ENCODE peak calls at places on chromosomes 16 and 17, in five cellular contexts. W, V, R, Q and D are unnamed samples. For H3K27me3, the result is how much of the 10 kb centered on the place peaks cover.

GRCh38 chr16:81647527-81647926 is 131.6 kb upstream of the PLCG2 start:
- DNase-seq in W (peak), V (no peak), R (no peak), Q (no peak), D (peak)

GRCh38 chr17:42287305-42288077 is 807 bp upstream of the STAT5A start:
- DNase-seq in W (no peak), V (no peak), R (no peak), Q (no peak), D (no peak)

GRCh38 chr17:76004750-76005262 is 4.2 kb downstream of the CDK3 start:
- DNase-seq in W (no peak), V (no peak), R (no peak), Q (no peak), D (no peak)

GRCh38 chr17:40450175-40450574 is 6.9 kb downstream of the IGFBP4 start:
- DNase-seq in W (no peak), V (no peak), R (no peak), Q (peak), D (no peak)

GRCh38 chr16:21159281-21159951 is 942 bp downstream of the LDAF1 start:
- DNase-seq in W (no peak), V (no peak), R (peak), Q (no peak), D (no peak)

GRCh38 chr17:20059728-20060188 is 50.6 kb downstream of the SPECC1 start:
- DNase-seq in W (no peak), V (no peak), R (no peak), Q (peak), D (no peak)

GRCh38 chr17:10579270-10579669 is 29.8 kb upstream of the MYH2 start:
- DNase-seq in W (no peak), V (no peak), R (no peak), Q (no peak), D (no peak)

GRCh38 chr16:82016268-82016667 is 5.0 kb upstream of the SDR42E1 start:
- DNase-seq in W (peak), V (no peak), R (peak), Q (peak), D (peak)

GRCh38 chr16:48075398-48075797 is 80.4 kb downstream of the ABCC12 start:
- DNase-seq in W (peak), V (no peak), R (no peak), Q (no peak), D (peak)

GRCh38 chr16:56477096-56477878 is 25.9 kb downstream of the OGFOD1 start:
- DNase-seq in W (peak), V (peak), R (no peak), Q (no peak), D (peak)

GRCh38 chr17:17416007-17416399 is 60.8 kb upstream of the MED9 start:
- DNase-seq in W (peak), V (peak), R (no peak), Q (peak), D (peak)

GRCh38 chr16:22194707-22195444 is 11.2 kb upstream of the EEF2K start:
- DNase-seq in W (no peak), V (no peak), R (no peak), Q (peak), D (no peak)

GRCh38 chr17:59310263-59310920 is 21.1 kb upstream of the YPEL2 start:
- DNase-seq in W (no peak), V (no peak), R (no peak), Q (no peak), D (no peak)

GRCh38 chr17:16653367-16654041 is at the start of gene ZNF624:
- DNase-seq in W (peak), V (peak), R (peak), Q (peak), D (peak)

GRCh38 chr16:47636501-47637090 is 175.5 kb downstream of the PHKB start:
- DNase-seq in W (no peak), V (no peak), R (no peak), Q (no peak), D (no peak)

GRCh38 chr17:32831627-32832243 is 45.2 kb downstream of the MYO1D start:
- DNase-seq in W (no peak), V (no peak), R (no peak), Q (no peak), D (no peak)

GRCh38 chr17:50588391-50589111 is 28.0 kb downstream of the CACNA1G start:
- DNase-seq in W (no peak), V (no peak), R (no peak), Q (no peak), D (no peak)

GRCh38 chr17:73901661-73902415 is 257.6 kb upstream of the SDK2 start:
- DNase-seq in W (no peak), V (no peak), R (peak), Q (no peak), D (no peak)

GRCh38 chr17:17060930-17061329 is 18.7 kb downstream of the MPRIP start:
- DNase-seq in W (no peak), V (no peak), R (no peak), Q (no peak), D (no peak)

GRCh38 chr17:38864636-38865398 is 5.0 kb upstream of the LASP1 start:
- DNase-seq in W (no peak), V (no peak), R (no peak), Q (no peak), D (peak)

GRCh38 chr16:67386861-67387455 is 6.3 kb downstream of the TPPP3 start:
- DNase-seq in W (no peak), V (no peak), R (no peak), Q (no peak), D (no peak)

GRCh38 chr16:78957328-78958100 is 643.0 kb downstream of the MAF start:
- DNase-seq in W (no peak), V (no peak), R (peak), Q (peak), D (no peak)

GRCh38 chr16:55856950-55857349 is 18.2 kb downstream of the CES5A start:
- DNase-seq in W (no peak), V (no peak), R (no peak), Q (no peak), D (no peak)

GRCh38 chr17:68512247-68512966 is at the start of gene PRKAR1A:
- DNase-seq in W (peak), V (peak), R (peak), Q (peak), D (peak)

GRCh38 chr16:15951852-15952251 is 2.4 kb downstream of the ABCC1 start:
- DNase-seq in W (no peak), V (no peak), R (no peak), Q (no peak), D (no peak)

GRCh38 chr17:72714357-72714966 is 378.0 kb downstream of the SLC39A11 start:
- DNase-seq in W (no peak), V (no peak), R (no peak), Q (no peak), D (no peak)

GRCh38 chr17:40328386-40328766 is 19.4 kb downstream of the RARA start:
- DNase-seq in W (no peak), V (no peak), R (no peak), Q (no peak), D (no peak)

GRCh38 chr17:67686246-67686645 is 31.5 kb upstream of the NOL11 start:
- DNase-seq in W (no peak), V (no peak), R (no peak), Q (no peak), D (no peak)

GRCh38 chr16:58500329-58501241 is 642 bp downstream of the NDRG4 start:
- DNase-seq in W (no peak), V (no peak), R (no peak), Q (no peak), D (no peak)

GRCh38 chr17:62101090-62101489 is 36.0 kb upstream of the MED13 start:
- DNase-seq in W (no peak), V (no peak), R (no peak), Q (no peak), D (no peak)

GRCh38 chr17:16986391-16986790 is 14.5 kb upstream of the TNFRSF13B start:
- DNase-seq in W (peak), V (no peak), R (no peak), Q (no peak), D (no peak)

GRCh38 chr16:85860413-85861094 is 38.4 kb upstream of the IRF8 start:
- DNase-seq in W (no peak), V (no peak), R (no peak), Q (no peak), D (no peak)

GRCh38 chr17:81246679-81247338 is 7.7 kb downstream of the NDUFAF8 start:
- DNase-seq in W (no peak), V (no peak), R (no peak), Q (no peak), D (no peak)

GRCh38 chr16:66278604-66279262 is 87.8 kb upstream of the CDH5 start:
- DNase-seq in W (no peak), V (no peak), R (no peak), Q (peak), D (no peak)

DNA sequence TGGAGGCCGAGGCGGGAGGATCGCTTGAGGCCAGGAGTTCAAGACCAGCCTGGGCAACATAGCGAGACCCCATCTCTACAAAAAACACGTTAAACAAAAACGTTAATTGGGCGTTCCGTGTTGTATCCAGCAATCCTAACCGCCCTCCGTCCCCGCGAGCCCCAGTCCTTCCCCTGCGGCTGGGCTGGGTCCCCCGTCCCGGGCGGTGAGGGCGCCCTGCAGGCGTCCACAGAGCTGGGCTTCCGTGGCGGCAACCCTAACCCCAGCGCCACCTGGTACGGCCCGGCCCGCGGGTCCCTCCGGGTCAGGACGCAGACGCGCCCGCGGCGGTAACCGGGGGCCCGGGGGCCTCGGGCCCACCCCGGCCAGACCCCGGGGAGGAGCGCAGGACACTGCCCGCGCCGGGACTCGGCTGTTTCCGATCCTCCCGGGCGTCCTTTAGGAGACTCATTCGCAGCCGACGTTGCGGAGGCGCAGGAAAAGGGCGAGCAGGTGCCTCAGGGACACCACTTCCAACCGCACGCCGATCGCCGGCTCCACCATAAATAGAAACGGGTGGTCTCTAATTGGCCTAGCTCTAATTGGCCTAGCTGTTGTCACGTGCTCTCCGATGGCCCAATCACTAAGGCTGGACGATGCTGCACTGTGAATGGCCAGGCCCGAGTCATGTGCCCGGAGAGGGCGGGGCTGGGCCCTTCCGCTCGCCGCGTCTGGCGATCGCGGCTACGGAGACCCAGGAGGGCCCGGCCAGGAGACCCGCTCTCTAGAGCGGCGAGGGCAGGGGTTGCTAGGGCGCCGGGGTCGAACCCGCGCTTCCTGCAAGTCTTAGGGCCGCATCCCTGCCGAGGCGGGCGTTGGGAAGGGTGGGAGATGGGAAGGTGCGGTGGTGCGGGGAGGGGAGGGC is 19.0 kb upstream of the CSNK1D start:
- DNase-seq in W (peak), V (peak), R (peak), Q (peak), D (peak)
- TF ChIP-seq CTCF in W (no peak), V (no peak), R (no peak), Q (no peak), D (no peak)

GRCh38 chr16:1155353-1156110 is 2.6 kb downstream of the CACNA1H start:
- DNase-seq in W (no peak), V (no peak), R (no peak), Q (no peak), D (no peak)
- H3K27me3 ChIP-seq in W (under half), V (under half), R (under half), Q (half or more), D (under half)

DNA sequence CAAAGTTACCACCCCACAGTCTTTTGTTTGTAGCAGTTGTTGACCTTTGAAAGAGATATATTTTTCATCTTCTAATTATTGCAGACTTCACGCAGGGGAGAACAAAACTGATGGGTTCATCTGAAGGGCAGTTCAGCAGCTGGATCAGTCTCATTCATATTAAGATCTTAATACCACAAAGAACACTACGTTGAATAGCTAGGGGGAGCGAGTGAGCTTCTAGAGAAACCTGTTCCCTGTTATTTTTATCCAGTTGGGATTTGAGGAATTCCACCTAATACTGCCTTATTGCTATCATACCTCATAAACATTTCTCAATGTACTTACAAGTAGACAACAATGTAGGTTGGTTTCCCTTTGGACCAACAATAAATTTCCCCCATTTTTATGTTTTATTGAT is 306.1 kb upstream of the KIF2B start:
- DNase-seq in W (peak), V (no peak), R (no peak), Q (no peak), D (no peak)
- TF ChIP-seq CTCF in W (peak), V (no peak), R (peak), Q (no peak), D (peak)

GRCh38 chr17:44005527-44005864 is 1.1 kb downstream of the NAGS start:
- DNase-seq in W (no peak), V (no peak), R (no peak), Q (no peak), D (no peak)
- H3K27me3 ChIP-seq in W (under half), V (under half), R (under half), Q (under half), D (under half)

GRCh38 chr16:1972490-1972877 is 631 bp downstream of the TBL3 start:
- DNase-seq in W (no peak), V (no peak), R (no peak), Q (no peak), D (no peak)

GRCh38 chr16:1974157-1975070 is 2.6 kb downstream of the TBL3 start:
- DNase-seq in W (no peak), V (no peak), R (no peak), Q (no peak), D (no peak)

GRCh38 chr16:1968146-1968953 is 1.7 kb downstream of the RNF151 start:
- DNase-seq in W (no peak), V (no peak), R (no peak), Q (no peak), D (no peak)

GRCh38 chr16:1973461-1974156 is 1.8 kb downstream of the TBL3 start:
- DNase-seq in W (no peak), V (no peak), R (no peak), Q (no peak), D (no peak)

DNA sequence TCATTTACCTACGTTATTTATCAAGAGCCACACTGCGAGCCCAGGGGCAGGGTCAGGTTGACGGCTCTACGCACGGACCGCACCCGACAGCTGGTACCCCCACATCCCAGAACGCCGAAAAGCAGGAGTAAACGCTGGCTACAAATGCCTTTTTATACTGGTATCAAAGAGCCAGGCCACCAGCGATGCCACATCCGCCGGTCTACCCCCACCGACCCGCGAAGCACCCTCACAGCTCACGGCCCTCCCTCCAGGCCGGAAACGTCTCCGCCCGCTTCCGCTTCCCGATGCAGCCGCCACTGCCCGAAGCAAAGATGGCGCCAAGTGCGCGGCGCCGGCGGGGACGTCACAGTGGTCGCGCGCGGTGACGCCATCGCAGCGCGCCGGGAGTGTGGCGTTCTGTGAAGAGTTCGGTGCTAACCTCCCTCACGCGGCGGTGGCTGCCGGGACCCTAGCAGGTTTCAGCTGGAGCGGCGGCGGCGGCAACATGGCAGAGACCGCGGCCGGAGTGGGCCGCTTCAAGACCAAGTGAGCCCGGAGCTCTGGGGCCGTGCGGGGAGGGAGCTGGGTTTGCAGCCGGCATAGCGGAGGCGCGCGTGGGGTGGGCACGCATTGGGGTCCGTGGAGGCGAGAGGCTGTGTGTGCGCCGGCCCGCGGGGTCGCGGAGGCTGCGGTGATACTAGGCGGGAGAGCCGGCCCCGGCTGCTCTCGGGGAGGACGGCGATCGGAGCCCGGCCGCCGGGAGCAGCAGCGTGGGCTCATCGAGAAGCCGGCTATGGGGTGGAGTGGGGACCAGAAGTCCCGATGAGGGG is at the start of gene TBL3:
- DNase-seq in W (peak), V (peak), R (peak), Q (peak), D (peak)
- TF ChIP-seq CTCF in W (no peak), V (no peak), R (peak), Q (no peak), D (no peak)

GRCh38 chr17:7923290-7923628 is 6.4 kb downstream of the KCNAB3 start:
- DNase-seq in W (no peak), V (no peak), R (no peak), Q (no peak), D (no peak)

GRCh38 chr17:7927596-7927995 is 2.1 kb downstream of the KCNAB3 start:
- DNase-seq in W (no peak), V (no peak), R (no peak), Q (no peak), D (no peak)

GRCh38 chr17:7916799-7917198 is 710 bp upstream of the RNF227 start:
- DNase-seq in W (peak), V (no peak), R (no peak), Q (no peak), D (peak)

DNA sequence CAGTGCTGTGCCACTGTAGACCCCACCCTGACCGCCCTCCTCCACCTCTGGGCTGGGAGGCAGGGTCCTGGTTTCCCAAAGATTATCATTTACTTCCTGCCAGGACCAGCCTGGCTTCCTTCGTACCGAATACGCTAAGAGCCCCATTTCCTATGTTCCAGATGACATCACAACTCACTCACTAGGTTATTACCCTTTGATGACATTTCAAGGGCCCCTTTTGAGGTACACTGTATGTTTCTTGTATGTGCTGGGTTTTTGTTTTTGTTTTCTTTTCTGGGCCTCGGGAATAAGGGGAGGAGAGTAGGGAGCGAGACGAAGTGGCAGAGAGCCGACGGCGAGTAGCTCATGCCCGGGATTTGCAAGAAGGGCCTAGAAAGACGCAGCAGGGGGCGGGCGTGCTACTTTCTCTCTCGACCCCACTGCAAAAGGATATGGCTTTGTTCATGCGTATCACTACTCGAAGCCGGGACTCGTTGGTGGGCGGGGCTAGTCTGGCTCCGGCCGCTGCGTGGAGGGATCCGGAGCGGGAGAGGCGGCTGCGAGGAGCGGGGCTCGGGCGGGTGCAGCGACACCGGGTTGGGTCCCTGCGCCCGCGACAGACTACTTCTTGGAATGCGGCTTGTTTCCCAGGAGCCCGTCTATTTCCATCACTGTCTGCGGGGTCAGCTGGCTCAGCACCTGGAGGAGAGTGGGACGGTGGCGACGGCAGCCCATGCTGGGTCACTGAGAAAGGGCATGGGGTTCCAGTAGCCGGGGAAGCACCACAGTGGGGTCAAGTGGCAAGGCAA is 6.6 kb upstream of the RNF227 start:
- DNase-seq in W (peak), V (no peak), R (peak), Q (peak), D (peak)
- H3K27me3 ChIP-seq in W (under half), V (under half), R (under half), Q (under half), D (under half)

DNA sequence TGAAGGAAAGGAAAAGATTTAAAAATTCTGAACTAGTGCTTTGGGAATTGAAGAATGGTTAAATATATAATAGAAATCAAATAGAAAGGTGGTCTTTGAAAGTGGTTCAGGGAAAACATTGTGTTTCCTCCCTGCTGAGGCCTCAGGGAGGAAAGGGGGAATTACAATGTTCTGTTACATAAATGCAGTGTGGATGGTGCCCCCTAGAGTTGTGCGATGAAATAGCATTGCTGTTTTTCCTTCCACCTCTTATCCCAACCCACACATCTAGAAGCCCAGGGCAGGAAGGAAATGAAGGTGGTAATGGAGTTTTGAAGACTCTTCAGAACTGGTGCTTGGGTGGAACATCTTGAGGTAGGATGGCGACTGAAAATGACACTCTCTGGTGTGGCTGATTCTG is 6.4 kb upstream of the TOX3 start:
- DNase-seq in W (no peak), V (no peak), R (no peak), Q (no peak), D (no peak)
- TF ChIP-seq CTCF in W (no peak), V (no peak), R (no peak), Q (no peak), D (peak)

GRCh38 chr16:88549671-88550643 is 20.2 kb upstream of the ZC3H18 start:
- DNase-seq in W (no peak), V (no peak), R (no peak), Q (no peak), D (no peak)
- H3K27me3 ChIP-seq in W (under half), V (under half), R (under half), Q (under half), D (under half)